ENCODE peak calls at places on chromosomes 4 and X, in six cellular contexts. O is left ventricle myocardium inferior, H is MM.1S, N is keratinocyte, V is fibroblast of lung, D is A549. Y is an unnamed sample.

GRCh38 chr4:39626913-39627312 is 11.8 kb downstream of the SMIM14 start:
- DNase-seq in V (no peak), N (no peak), O (no peak), D (no peak), H (no peak), Y (no peak)

GRCh38 chr4:113141901-113142346 is 92.5 kb downstream of the ANK2 start:
- DNase-seq in V (peak; percentile 93), O (no peak), N (no peak), D (no peak), H (no peak), Y (no peak)

GRCh38 chrX:119093991-119094741 is 21.4 kb downstream of the CT47C1 start:
- DNase-seq in N (no peak), O (no peak), D (no peak), H (no peak), V (peak; percentile 13), Y (no peak)

GRCh38 chrX:109252789-109253188 is 229.1 kb downstream of the GUCY2F start:
- DNase-seq in D (no peak), N (no peak), V (no peak), H (no peak), O (no peak), Y (no peak)

GRCh38 chr4:154722262-154722661 is 21.5 kb upstream of the LRAT start:
- DNase-seq in O (no peak), D (no peak), H (no peak), N (peak; percentile 92), V (no peak), Y (no peak)

GRCh38 chrX:145464650-145465049 is 217.3 kb downstream of the SPANXN1 start:
- DNase-seq in N (no peak), V (no peak), O (no peak), H (peak; percentile 19), D (no peak), Y (no peak)

GRCh38 chr4:48366611-48367010 is 25.3 kb downstream of the SLAIN2 start:
- DNase-seq in H (no peak), O (no peak), D (no peak), N (no peak), V (no peak), Y (no peak)

GRCh38 chr4:17284323-17285175 is 227.3 kb downstream of the QDPR start:
- DNase-seq in H (no peak), O (no peak), V (no peak), N (no peak), D (no peak), Y (no peak)

GRCh38 chr4:28277931-28278330 is 1417.3 kb downstream of the STIM2 start:
- DNase-seq in N (no peak), D (no peak), V (no peak), H (no peak), O (no peak), Y (no peak)

GRCh38 chrX:38061335-38061734 is 55.0 kb downstream of the SYTL5 start:
- DNase-seq in H (no peak), O (no peak), V (peak; percentile 69), D (no peak), N (no peak), Y (no peak)

GRCh38 chrX:110755061-110755460 is 40.6 kb downstream of the CHRDL1 start:
- DNase-seq in V (peak; percentile 90), N (no peak), O (no peak), D (no peak), H (no peak), Y (no peak)

GRCh38 chr4:55444822-55445221 is 49.1 kb downstream of the TMEM165 start:
- DNase-seq in O (no peak), N (no peak), H (no peak), V (peak; percentile 49), D (no peak), Y (no peak)

GRCh38 chr4:85543832-85544231 is 68.9 kb downstream of the ARHGAP24 start:
- DNase-seq in N (no peak), H (no peak), O (no peak), D (no peak), V (peak; percentile 70), Y (no peak)

GRCh38 chr4:26490111-26490979 is at the start of gene CCKAR:
- DNase-seq in D (no peak), O (no peak), N (no peak), H (no peak), V (peak; percentile 33), Y (no peak)

GRCh38 chrX:25523574-25523973 is 507.8 kb upstream of the ARX start:
- DNase-seq in D (peak; percentile 10), H (no peak), V (peak; percentile 4), N (no peak), O (no peak), Y (no peak)

GRCh38 chr4:147025042-147025441 is 79.4 kb upstream of the TTC29 start:
- DNase-seq in D (no peak), H (no peak), O (no peak), V (no peak), N (no peak), Y (no peak)

GRCh38 chrX:153931748-153932147 is 3.1 kb downstream of the NAA10 start:
- DNase-seq in N (no peak), D (no peak), H (no peak), V (no peak), O (no peak), Y (no peak)

GRCh38 chrX:153932220-153932915 is 2.5 kb downstream of the NAA10 start:
- DNase-seq in N (no peak), V (no peak), O (no peak), H (no peak), D (no peak), Y (no peak)

GRCh38 chrX:153930011-153930910 is 4.2 kb upstream of the ARHGAP4 start:
- DNase-seq in O (no peak), H (no peak), D (no peak), V (no peak), N (no peak), Y (no peak)

GRCh38 chrX:153929576-153929975 is 3.5 kb upstream of the ARHGAP4 start:
- DNase-seq in V (no peak), H (no peak), N (no peak), D (no peak), O (no peak), Y (no peak)

DNA sequence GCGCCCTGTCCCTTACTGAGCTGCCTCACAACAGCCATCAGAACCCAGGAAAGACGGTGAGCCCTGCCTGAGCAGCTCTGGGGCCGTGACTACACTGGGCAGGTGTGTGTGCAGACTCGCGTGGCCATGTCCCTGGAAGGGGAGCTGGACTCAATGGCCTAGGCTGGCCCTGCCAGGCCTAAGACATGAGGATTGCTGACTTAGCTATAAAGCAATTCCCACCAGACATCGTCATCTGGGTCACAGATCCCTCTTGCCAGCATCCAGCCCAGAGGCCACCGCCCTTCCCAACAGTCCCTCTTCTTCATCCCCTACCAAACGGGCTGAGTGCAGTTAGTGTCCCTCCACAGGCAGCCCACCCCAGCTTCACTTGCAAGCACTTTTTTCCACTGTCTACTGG is 3.7 kb downstream of the NAA10 start:
- DNase-seq in V (no peak), H (no peak), D (no peak), O (no peak), N (no peak), Y (no peak)
- H3K27ac ChIP-seq in V (no peak overlapping the region), H (no peak overlapping the region), D (no peak overlapping the region), O (peak overlapping the region; percentile 12), N (no peak overlapping the region), Y (no peak overlapping the region)

DNA sequence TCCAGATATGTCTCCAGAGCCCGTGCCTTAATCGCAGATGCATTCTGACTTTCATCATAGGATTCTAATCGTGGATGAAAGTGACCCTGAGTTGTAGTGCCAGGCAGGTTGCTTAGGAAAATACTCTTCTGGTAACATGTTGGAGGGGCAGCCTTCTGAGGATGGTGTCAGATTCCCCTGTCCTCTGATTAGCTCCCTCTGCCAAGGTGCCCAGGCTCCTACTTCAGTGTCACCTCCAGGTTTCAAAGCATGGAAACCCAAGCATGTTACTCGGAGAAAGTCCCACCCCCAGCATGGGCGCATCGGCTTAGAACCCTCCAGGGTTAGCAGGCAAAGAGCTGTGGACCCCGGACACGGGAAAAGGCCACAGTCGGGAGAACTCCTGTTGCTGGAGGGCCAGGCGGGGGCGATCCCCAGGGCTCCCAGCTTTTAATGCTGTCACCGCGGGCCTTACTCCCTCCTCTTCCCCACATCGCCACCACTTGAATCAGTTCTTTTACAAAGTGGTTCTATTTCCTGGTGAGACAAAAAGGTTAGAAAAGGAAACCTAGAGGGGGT is 44.5 kb downstream of the TRIM2 start:
- DNase-seq in O (no peak), V (no peak), N (no peak), H (no peak), D (no peak), Y (no peak)
- TF ChIP-seq CTCF in O (no peak), V (no peak), N (no peak), H (no peak), D (no peak), Y (no peak)

DNA sequence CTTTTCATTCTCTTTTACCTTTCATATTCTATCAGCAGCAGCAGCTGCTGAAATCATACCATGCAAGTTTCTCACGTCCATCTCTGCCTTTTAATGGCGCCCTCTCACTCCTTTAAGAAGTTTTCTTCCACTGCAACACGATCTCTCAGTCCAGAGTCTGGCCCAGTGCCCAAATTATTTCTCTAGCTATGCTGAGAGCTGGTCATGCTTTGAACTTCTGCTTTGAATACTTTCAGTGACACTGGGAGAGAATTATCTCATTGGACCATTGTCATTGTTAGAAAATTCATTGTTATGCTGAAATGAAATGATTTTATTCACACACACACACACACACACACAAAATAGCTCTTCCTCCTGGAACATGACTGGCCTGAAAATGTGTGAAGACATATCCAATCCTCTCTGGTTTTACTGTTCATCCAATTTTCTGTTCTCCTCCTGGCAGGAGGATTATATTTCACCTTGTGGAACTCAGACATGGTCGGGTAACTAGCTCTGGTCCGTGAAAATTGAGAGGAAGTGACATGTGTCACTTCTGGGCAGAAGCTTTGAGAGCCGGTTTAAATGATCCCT is 1.3 kb upstream of the PDHA1 start:
- DNase-seq in O (no peak), N (no peak), V (peak; percentile 9), D (no peak), H (no peak), Y (no peak)
- H3K4me3 ChIP-seq in O (peak overlapping the region; percentile 84), N (no peak overlapping the region), V (no peak overlapping the region), D (no peak overlapping the region), H (no peak overlapping the region), Y (no peak overlapping the region)

GRCh38 chr4:36385951-36386561 is 104.6 kb downstream of the DTHD1 start:
- DNase-seq in D (no peak), V (no peak), H (peak; percentile 69), O (no peak), N (no peak), Y (no peak)
- H3K27ac ChIP-seq in D (no peak overlapping the region), V (no peak overlapping the region), H (peak overlapping the region; percentile 39), O (no peak overlapping the region), N (no peak overlapping the region), Y (no peak overlapping the region)

DNA sequence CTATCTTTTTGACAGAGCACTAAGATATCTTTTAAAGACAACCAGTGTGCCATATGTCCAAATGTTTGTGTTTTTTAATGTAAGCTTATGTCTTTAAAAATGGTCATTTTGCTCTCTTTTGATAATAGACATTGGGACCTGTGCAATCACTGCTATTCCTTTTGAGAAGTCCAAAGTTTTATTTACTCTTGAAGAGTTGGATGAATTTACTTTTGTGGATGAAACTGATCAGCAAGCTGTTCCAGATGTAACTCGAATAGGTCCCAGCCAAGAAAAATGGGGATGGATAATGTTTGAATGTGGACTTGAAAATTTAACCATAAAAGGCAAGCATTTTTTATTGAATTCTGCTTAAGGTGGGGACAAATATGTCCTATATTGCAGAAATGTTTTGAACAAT is 97.2 kb downstream of the BLTP1 start:
- DNase-seq in H (no peak), O (no peak), V (no peak), N (no peak), D (no peak), Y (no peak)
- TF ChIP-seq CTCF in H (no peak), O (no peak), V (no peak), N (no peak), D (no peak), Y (no peak)